ENCODE peak calls at places on chromosome 1, in four cellular contexts. H is K562, X is HepG2, L is SK-N-SH. N is an unnamed sample.

GRCh38 chr1:57270926-57271698 is 152.7 kb downstream of the DAB1 start:
- DNase-seq in H (no peak), X (no peak), L (no peak), N (no peak)

GRCh38 chr1:162997499-162998285 is 71.5 kb upstream of the RGS4 start:
- DNase-seq in L (no peak), H (no peak), X (no peak), N (no peak)

GRCh38 chr1:79695133-79695532 is 688.6 kb upstream of the ADGRL4 start:
- DNase-seq in L (no peak), X (no peak), H (no peak), N (no peak)

GRCh38 chr1:37035828-37036666 is 1.7 kb upstream of the GRIK3 start:
- DNase-seq in X (no peak), H (peak), L (peak), N (peak)

GRCh38 chr1:175720023-175720422 is 23.4 kb downstream of the TNR start:
- DNase-seq in H (no peak), X (no peak), L (no peak), N (no peak)

GRCh38 chr1:118257946-118258345 is 72.9 kb upstream of the SPAG17 start:
- DNase-seq in H (no peak), L (no peak), X (no peak), N (no peak)

GRCh38 chr1:59025898-59026426 is 242.1 kb upstream of the JUN start:
- DNase-seq in L (no peak), X (no peak), H (no peak), N (no peak)

GRCh38 chr1:225926551-225927113 is 2.6 kb upstream of the PYCR2 start:
- DNase-seq in H (no peak), X (no peak), L (no peak), N (no peak)

GRCh38 chr1:219927956-219928790 is at the start of gene SLC30A10:
- DNase-seq in H (peak), X (peak), L (peak), N (peak)

GRCh38 chr1:52629021-52629643 is 3.8 kb upstream of the SHISAL2A start:
- DNase-seq in X (peak), L (peak), H (no peak), N (peak)

GRCh38 chr1:178530520-178530919 is 17.6 kb downstream of the TEX35 start:
- DNase-seq in L (no peak), X (no peak), H (no peak), N (no peak)

GRCh38 chr1:53588053-53588779 is 129.0 kb downstream of the DMRTB1 start:
- DNase-seq in X (no peak), H (no peak), L (peak), N (no peak)

GRCh38 chr1:51949014-51949702 is 41.3 kb downstream of the RAB3B start:
- DNase-seq in H (no peak), X (no peak), L (no peak), N (no peak)

GRCh38 chr1:6025269-6026094 is 20.2 kb upstream of the KCNAB2 start:
- DNase-seq in X (no peak), H (no peak), L (no peak), N (no peak)
- TF ChIP-seq FOXJ3 in X (no peak), H (no peak), L (no peak), N (no peak)

DNA sequence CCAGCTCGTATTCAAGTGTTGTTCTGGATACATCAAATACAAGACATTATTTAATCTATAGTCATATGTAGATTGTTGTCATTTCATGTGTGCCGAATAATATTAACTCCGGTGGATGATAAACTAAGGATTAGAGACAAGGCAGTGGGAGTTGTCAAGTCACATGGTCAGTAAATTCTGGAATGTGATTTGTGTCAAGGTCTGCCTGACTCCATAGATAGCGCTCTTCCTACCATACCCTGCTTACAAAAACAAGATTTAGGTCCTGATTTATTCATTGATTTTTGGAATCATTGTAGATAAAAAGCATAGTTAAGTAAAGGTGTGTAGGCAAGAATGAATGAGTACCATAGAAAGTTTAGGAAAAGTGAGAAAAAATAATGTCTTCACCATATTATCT is 2.6 kb downstream of the TNNI3K start:
- DNase-seq in H (no peak), X (no peak), L (no peak), N (no peak)
- TF ChIP-seq FOXJ3 in H (no peak), X (no peak), L (no peak), N (no peak)

GRCh38 chr1:16418823-16419425 is 18.3 kb downstream of the SPATA21 start:
- DNase-seq in X (no peak), H (no peak), L (no peak), N (no peak)

GRCh38 chr1:16422041-16422440 is 15.2 kb downstream of the SPATA21 start:
- DNase-seq in X (no peak), H (peak), L (no peak), N (no peak)

GRCh38 chr1:16425125-16426025 is 11.8 kb downstream of the SPATA21 start:
- DNase-seq in L (no peak), H (peak), X (peak), N (no peak)

GRCh38 chr1:16421201-16421600 is 16.0 kb downstream of the SPATA21 start:
- DNase-seq in L (no peak), H (peak), X (no peak), N (no peak)

DNA sequence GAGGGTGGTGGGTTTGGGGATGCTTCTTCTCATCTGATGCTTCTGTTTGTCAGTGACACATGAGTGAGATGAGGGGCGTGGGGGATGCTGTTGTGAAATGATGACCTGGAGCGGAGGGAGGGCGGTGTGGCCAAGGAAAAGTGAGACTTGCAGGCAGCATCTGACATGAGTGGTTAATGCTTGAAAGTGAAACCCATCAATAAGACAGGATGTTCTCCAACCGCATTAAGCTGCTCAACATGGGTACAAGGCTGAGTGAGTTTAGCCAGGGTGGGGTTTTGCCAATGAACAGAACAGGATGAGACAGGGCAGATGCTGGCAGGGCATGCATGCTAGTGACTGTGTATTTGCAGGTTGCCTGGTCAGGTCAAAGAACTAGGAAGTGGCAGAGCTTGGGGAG is 16.5 kb downstream of the SPATA21 start:
- DNase-seq in X (no peak), H (no peak), L (no peak), N (no peak)
- TF ChIP-seq FOXJ3 in X (no peak), H (no peak), L (no peak), N (no peak)

GRCh38 chr1:240019524-240019923 is 72.2 kb upstream of the FMN2 start:
- DNase-seq in X (no peak), L (no peak), H (no peak), N (no peak)

GRCh38 chr1:240021709-240022108 is 70.0 kb upstream of the FMN2 start:
- DNase-seq in L (no peak), H (no peak), X (no peak), N (no peak)

GRCh38 chr1:240018617-240019016 is 73.1 kb upstream of the FMN2 start:
- DNase-seq in X (no peak), L (no peak), H (no peak), N (no peak)

GRCh38 chr1:240020871-240021270 is 70.8 kb upstream of the FMN2 start:
- DNase-seq in X (no peak), H (no peak), L (no peak), N (no peak)
- TF ChIP-seq FOXJ3 in X (no peak), H (no peak), L (no peak), N (no peak)

N was measured in WTC11.